ENCODE peak calls at places on chromosome 18, in eight cellular contexts. X, A, S, Q, M, H, L and Y are unnamed samples.

GRCh38 chr18:54161267-54161666 is 63.2 kb downstream of the MBD2 start:
- DNase-seq in X (no peak), A (no peak), S (no peak), Q (no peak), M (no peak), H (no peak), L (peak; percentile 29), Y (no peak)

GRCh38 chr18:11118051-11118450 is 31.3 kb downstream of the PIEZO2 start:
- DNase-seq in X (no peak), A (no peak), S (no peak), Q (no peak), M (no peak), H (no peak), L (no peak), Y (no peak)

GRCh38 chr18:8996771-8997432 is 105.6 kb upstream of the NDUFV2 start:
- DNase-seq in X (no peak), A (no peak), S (no peak), Q (no peak), M (no peak), H (no peak), L (no peak), Y (no peak)

GRCh38 chr18:79903071-79903635 is 48.3 kb downstream of the SLC66A2 start:
- DNase-seq in X (no peak), A (no peak), S (peak; percentile 24), Q (no peak), M (no peak), H (peak; percentile 60), L (no peak), Y (peak; percentile 3)

GRCh38 chr18:79540161-79540913 is 139.3 kb upstream of the CTDP1 start:
- DNase-seq in X (no peak), A (peak; percentile 87), S (no peak), Q (no peak), M (no peak), H (peak; percentile 56), L (no peak), Y (peak; percentile 82)

GRCh38 chr18:3441290-3441689 is 8.7 kb upstream of the TGIF1 start:
- DNase-seq in X (no peak), A (no peak), S (no peak), Q (no peak), M (no peak), H (no peak), L (no peak), Y (no peak)

GRCh38 chr18:14945286-14945685 is 197.3 kb downstream of the ANKRD30B start:
- DNase-seq in X (no peak), A (no peak), S (no peak), Q (no peak), M (no peak), H (no peak), L (no peak), Y (no peak)

GRCh38 chr18:57333941-57334340 is 18.4 kb upstream of the ST8SIA3 start:
- DNase-seq in X (no peak), A (no peak), S (no peak), Q (no peak), M (no peak), H (no peak), L (no peak), Y (no peak)

GRCh38 chr18:46754661-46755292 is 2.1 kb downstream of the ST8SIA5 start:
- DNase-seq in X (no peak), A (no peak), S (no peak), Q (no peak), M (no peak), H (no peak), L (no peak), Y (no peak)

GRCh38 chr18:9708057-9708881 is at the start of gene RAB31:
- DNase-seq in X (no peak), A (peak; percentile 48), S (peak; percentile 89), Q (peak; percentile 44), M (peak; percentile 54), H (peak; percentile 93), L (peak; percentile 72), Y (peak; percentile 35)

GRCh38 chr18:75441921-75442320 is 14.4 kb upstream of the SMIM21 start:
- DNase-seq in X (no peak), A (no peak), S (no peak), Q (no peak), M (no peak), H (no peak), L (no peak), Y (no peak)

GRCh38 chr18:68822926-68823325 is 25.0 kb downstream of the CCDC102B start:
- DNase-seq in X (no peak), A (no peak), S (no peak), Q (no peak), M (no peak), H (no peak), L (no peak), Y (no peak)

GRCh38 chr18:60892855-60893254 is 440.4 kb upstream of the CDH20 start:
- DNase-seq in X (peak; percentile 41), A (peak; percentile 24), S (no peak), Q (no peak), M (no peak), H (no peak), L (no peak), Y (no peak)

GRCh38 chr18:74116628-74117554 is 30.7 kb downstream of the FBXO15 start:
- DNase-seq in X (peak; percentile 8), A (no peak), S (no peak), Q (no peak), M (no peak), H (peak; percentile 40), L (peak; percentile 65), Y (no peak)

GRCh38 chr18:13455960-13456471 is 237.5 kb downstream of the LDLRAD4 start:
- DNase-seq in X (no peak), A (peak; percentile 30), S (peak; percentile 54), Q (no peak), M (no peak), H (no peak), L (no peak), Y (no peak)

DNA sequence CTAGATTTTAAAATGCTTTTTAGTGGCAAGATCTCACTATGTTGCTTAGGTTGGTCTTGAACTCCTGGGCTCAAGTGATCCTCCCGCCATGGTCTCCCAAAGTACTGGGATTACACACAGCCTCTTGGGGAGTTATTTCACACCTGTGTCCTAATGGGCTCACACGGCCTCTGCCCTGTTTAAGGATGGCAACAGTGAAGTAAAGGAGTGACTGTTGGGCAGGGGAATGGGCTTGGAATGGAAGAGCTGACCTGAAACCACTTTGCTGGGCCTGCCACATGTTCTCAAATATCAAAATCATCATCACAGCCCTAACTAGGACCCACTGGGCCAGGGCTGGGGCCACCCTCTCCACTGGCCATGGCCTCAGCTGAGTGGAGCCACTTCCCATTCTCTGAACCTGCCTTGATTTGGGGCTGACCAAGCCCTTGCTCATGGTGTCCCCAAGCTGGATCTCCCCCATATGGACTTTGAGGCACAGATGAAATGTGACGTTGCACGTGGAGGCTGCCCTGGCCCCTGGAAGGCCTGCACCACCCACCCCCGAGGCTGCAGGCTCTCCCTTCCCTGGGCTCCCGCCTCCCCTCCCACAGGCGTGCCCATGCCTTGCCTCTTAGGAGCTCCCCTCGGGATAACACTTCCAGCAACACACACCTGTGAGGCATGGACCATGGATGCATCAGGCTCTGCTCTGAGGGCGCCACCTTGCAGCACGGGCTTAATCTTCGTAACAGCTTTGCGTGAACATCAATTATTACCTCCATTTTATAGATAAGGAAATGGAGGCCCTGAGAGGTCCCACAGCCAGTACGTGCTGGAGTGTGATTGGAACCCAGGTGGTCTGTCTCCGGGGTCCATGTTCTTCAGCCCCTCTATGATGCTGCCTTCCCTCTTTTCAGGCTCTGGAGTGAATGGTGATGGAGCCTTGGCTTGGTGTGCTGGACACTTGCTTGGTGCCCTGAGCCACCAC is 71.8 kb upstream of the SMAD7 start:
- DNase-seq in X (no peak), A (peak; percentile 13), S (no peak), Q (no peak), M (no peak), H (peak; percentile 68), L (no peak), Y (no peak)
- H3K4me1 ChIP-seq in X (peaks cover 32% of the 10 kb centered on the region), A (no peaks in the 10 kb centered on the region), S (no peaks in the 10 kb centered on the region), Q (peaks cover 27% of the 10 kb centered on the region), M (no peaks in the 10 kb centered on the region), H (peaks cover 9% of the 10 kb centered on the region), L (peaks cover 2% of the 10 kb centered on the region), Y (no peaks in the 10 kb centered on the region)

GRCh38 chr18:64513401-64513800 is 364.5 kb upstream of the LINC00305 start:
- DNase-seq in X (no peak), A (no peak), S (no peak), Q (no peak), M (no peak), H (no peak), L (no peak), Y (no peak)
- H3K27ac ChIP-seq in X (no peak overlapping the region), A (no peak overlapping the region), S (no peak overlapping the region), Q (no peak overlapping the region), M (no peak overlapping the region), H (no peak overlapping the region), L (no peak overlapping the region), Y (no peak overlapping the region)

DNA sequence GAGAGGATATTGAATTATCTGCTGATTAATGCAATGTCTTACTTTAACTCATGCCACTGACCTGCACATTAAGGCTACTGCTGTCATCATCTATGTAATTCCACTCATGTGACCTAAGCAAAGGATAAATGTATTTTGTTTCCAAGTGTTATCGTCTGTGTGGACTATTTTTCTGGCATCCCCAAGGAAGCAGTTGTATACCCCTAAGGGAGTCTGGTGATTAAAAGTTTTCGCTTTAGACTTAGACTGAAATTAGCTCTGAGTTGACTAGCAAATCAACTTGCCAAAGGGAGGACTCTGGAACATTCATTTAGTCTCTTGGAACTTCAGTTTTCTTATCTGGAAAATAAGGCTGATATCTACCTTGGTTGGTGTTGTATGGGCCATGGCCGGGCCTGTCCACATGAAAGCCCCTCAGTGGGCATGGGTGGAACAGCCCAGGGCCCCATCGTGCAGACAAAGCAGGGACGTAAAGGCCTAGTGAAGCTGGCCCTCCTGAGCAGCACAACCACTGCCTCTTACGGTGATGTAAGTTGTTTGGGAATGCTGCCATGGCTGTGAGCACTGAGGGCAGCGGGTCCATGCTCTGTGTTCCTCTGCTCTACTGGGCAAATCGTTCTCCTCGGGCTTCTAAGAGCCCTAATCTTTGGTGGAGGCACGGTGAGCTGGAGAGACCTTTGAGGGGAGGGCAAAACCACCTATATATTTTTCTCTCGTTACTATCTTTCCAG is 144.4 kb upstream of the RNF152 start:
- DNase-seq in X (no peak), A (no peak), S (no peak), Q (no peak), M (no peak), H (no peak), L (no peak), Y (no peak)
- TF ChIP-seq POLR2A in X (no peak), A (no peak), S (no peak), Q (no peak), M (no peak), H (no peak), L (no peak), Y (no peak)

DNA sequence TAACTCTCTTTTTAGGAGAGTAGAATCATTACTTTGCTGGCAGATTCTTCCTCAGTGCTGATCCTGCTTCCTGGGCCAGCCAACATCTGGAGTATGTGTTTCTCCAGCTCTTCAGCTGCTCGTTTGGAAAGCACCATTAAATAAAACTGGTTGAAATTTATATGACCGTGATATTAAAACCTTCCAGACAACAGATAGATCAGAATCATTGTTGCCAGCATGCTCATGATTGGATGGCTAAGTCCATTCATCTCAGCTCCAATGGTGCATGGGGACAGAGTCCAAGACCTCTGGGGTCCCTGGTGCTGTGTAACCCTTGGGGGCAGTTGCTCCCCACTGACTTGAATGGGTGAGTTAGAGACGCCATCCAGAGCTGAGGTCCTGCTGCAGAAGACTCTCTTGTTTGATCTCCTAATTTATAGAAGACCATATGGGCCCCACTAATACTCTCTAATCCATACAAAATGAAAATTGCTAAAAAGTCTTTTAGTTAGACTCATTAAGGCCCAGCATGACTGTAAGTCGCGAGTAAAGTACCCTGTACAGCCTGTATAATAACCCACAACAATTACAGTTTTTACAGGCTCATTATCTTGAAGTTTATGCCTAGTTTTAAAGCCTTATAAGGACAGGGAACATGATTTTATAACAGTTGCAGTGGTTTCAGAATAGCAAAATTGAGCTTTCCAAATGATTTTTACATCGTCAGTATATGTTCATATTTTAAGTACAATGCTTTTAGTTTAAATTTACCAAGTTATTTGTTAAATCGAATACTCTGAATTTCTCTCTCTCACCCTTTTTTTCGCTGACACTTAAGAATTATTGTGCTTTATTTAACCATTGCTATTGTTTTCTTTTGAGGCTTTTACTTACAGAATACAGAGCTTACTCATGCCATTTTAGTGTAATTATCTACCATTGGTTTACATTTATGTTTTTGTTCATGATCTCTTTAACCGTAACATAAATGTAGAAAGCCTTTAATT is 60.0 kb downstream of the CABLES1 start:
- DNase-seq in X (no peak), A (no peak), S (no peak), Q (no peak), M (no peak), H (no peak), L (no peak), Y (no peak)
- H3K4me1 ChIP-seq in X (no peaks in the 10 kb centered on the region), A (peaks cover 6% of the 10 kb centered on the region), S (peaks cover 31% of the 10 kb centered on the region), Q (no peaks in the 10 kb centered on the region), M (no peaks in the 10 kb centered on the region), H (peaks cover 11% of the 10 kb centered on the region), L (peaks cover 30% of the 10 kb centered on the region), Y (no peaks in the 10 kb centered on the region)